ENCODE peak calls at places on chromosomes 1 and 21, in four cellular contexts. C is AG10803; U is smooth muscle cell of the brain vasculature; E is activated T-cell treated with anti-CD3 and anti-CD28 coated beads, Interleukin-2, amount 50 U/mL, for 48 hours. T is an unnamed sample.

GRCh38 chr1:162882248-162882666 is 21.3 kb upstream of the CCDC190 start:
- DNase-seq in C (peak), U (no peak), E (no peak), T (no peak)

GRCh38 chr1:15949453-15950245 is 26.3 kb downstream of the ZBTB17 start:
- DNase-seq in E (peak), U (no peak), C (peak), T (peak)

GRCh38 chr1:62068978-62069377 is 125.7 kb upstream of the L1TD1 start:
- DNase-seq in C (no peak), E (no peak), U (no peak), T (no peak)

GRCh38 chr1:52674497-52675384 is 23.4 kb downstream of the COA7 start:
- DNase-seq in U (no peak), E (no peak), C (no peak), T (no peak)

GRCh38 chr1:114467491-114467890 is 43.5 kb downstream of the TRIM33 start:
- DNase-seq in U (no peak), C (no peak), E (no peak), T (no peak)

GRCh38 chr1:226643701-226644540 is 95.2 kb downstream of the ITPKB start:
- DNase-seq in C (no peak), U (no peak), E (peak), T (no peak)

GRCh38 chr21:36491191-36491916 is 11.4 kb upstream of the CLDN14 start:
- DNase-seq in U (peak), E (no peak), C (peak), T (no peak)

GRCh38 chr1:169364948-169365347 is 2.6 kb downstream of the NME7 start:
- DNase-seq in C (no peak), U (no peak), E (peak), T (no peak)

GRCh38 chr1:48214820-48215219 is 7.7 kb upstream of the SLC5A9 start:
- DNase-seq in E (no peak), U (no peak), C (no peak), T (no peak)

GRCh38 chr21:42614391-42614790 is 39.0 kb upstream of the PDE9A start:
- DNase-seq in U (no peak), E (peak), C (no peak), T (peak)

GRCh38 chr1:40939320-40940059 is 40.0 kb upstream of the CTPS1 start:
- DNase-seq in C (peak), U (no peak), E (no peak), T (no peak)

GRCh38 chr1:195335541-195335940 is 1272.7 kb downstream of the KCNT2 start:
- DNase-seq in C (peak), E (no peak), U (no peak), T (no peak)

GRCh38 chr1:223417444-223417843 is 24.2 kb downstream of the CCDC185 start:
- DNase-seq in U (no peak), C (peak), E (no peak), T (no peak)

GRCh38 chr1:204623365-204623893 is 62.1 kb downstream of the LRRN2 start:
- DNase-seq in C (no peak), U (no peak), E (no peak), T (no peak)

GRCh38 chr1:181392613-181393170 is 90.6 kb upstream of the CACNA1E start:
- DNase-seq in U (no peak), C (no peak), E (no peak), T (no peak)

GRCh38 chr1:156493154-156493631 is 7.4 kb downstream of the MEF2D start:
- DNase-seq in U (no peak), E (no peak), C (no peak), T (no peak)

GRCh38 chr1:110877776-110878175 is 4.8 kb downstream of the CD53 start:
- DNase-seq in C (no peak), U (no peak), E (no peak), T (no peak)

GRCh38 chr1:218330043-218330623 is 15.0 kb upstream of the TGFB2 start:
- DNase-seq in U (no peak), E (no peak), C (peak), T (no peak)

GRCh38 chr1:20732588-20733360 is at the start of gene SH2D5:
- DNase-seq in U (peak), E (peak), C (peak), T (peak)

GRCh38 chr1:23756676-23757075 is 13.4 kb downstream of the ELOA start:
- DNase-seq in E (no peak), U (no peak), C (peak), T (no peak)

GRCh38 chr1:84698151-84698651 is 7.9 kb upstream of the SSX2IP start:
- DNase-seq in E (no peak), U (no peak), C (peak), T (no peak)